ENCODE peak calls at places on chromosomes 13 and 19, in ten cellular contexts. One of them, this sample, is unnamed.

GRCh38 chr19:17090501-17091074 is 15.0 kb downstream of the MYO9B start:
- DNase-seq in breast epithelium: no peak
- DNase-seq in lung: no peak
- DNase-seq in astrocyte of the spinal cord: no peak
- DNase-seq in tibial nerve: no peak
- DNase-seq in AG09319: no peak
- DNase-seq in heart right ventricle: no peak
- DNase-seq in nephron progenitor cell: no peak
- DNase-seq in cardiac muscle cell: peak
- DNase-seq in prostate gland: no peak
- DNase-seq in this sample: no peak

GRCh38 chr19:10773969-10774368 is 56.1 kb downstream of the DNM2 start:
- DNase-seq in breast epithelium: no peak
- DNase-seq in lung: no peak
- DNase-seq in astrocyte of the spinal cord: no peak
- DNase-seq in tibial nerve: no peak
- DNase-seq in AG09319: no peak
- DNase-seq in heart right ventricle: no peak
- DNase-seq in nephron progenitor cell: no peak
- DNase-seq in cardiac muscle cell: no peak
- DNase-seq in prostate gland: no peak
- DNase-seq in this sample: no peak

GRCh38 chr13:72696590-72696989 is 30.8 kb downstream of the MZT1 start:
- DNase-seq in breast epithelium: no peak
- DNase-seq in lung: no peak
- DNase-seq in astrocyte of the spinal cord: peak
- DNase-seq in tibial nerve: no peak
- DNase-seq in AG09319: no peak
- DNase-seq in heart right ventricle: no peak
- DNase-seq in nephron progenitor cell: no peak
- DNase-seq in cardiac muscle cell: peak
- DNase-seq in prostate gland: no peak
- DNase-seq in this sample: no peak

GRCh38 chr19:455031-455705 is 5.7 kb downstream of the SHC2 start:
- DNase-seq in breast epithelium: no peak
- DNase-seq in lung: no peak
- DNase-seq in astrocyte of the spinal cord: no peak
- DNase-seq in tibial nerve: no peak
- DNase-seq in AG09319: no peak
- DNase-seq in heart right ventricle: no peak
- DNase-seq in nephron progenitor cell: no peak
- DNase-seq in cardiac muscle cell: no peak
- DNase-seq in prostate gland: no peak
- DNase-seq in this sample: no peak

GRCh38 chr19:50008532-50008931 is 16.6 kb downstream of the VRK3 start:
- DNase-seq in breast epithelium: no peak
- DNase-seq in lung: no peak
- DNase-seq in astrocyte of the spinal cord: no peak
- DNase-seq in tibial nerve: no peak
- DNase-seq in AG09319: no peak
- DNase-seq in heart right ventricle: no peak
- DNase-seq in nephron progenitor cell: peak
- DNase-seq in cardiac muscle cell: no peak
- DNase-seq in prostate gland: no peak
- DNase-seq in this sample: no peak

GRCh38 chr19:13115936-13116281 is 631 bp downstream of the TRMT1 start:
- DNase-seq in breast epithelium: no peak
- DNase-seq in lung: no peak
- DNase-seq in astrocyte of the spinal cord: no peak
- DNase-seq in tibial nerve: no peak
- DNase-seq in AG09319: no peak
- DNase-seq in heart right ventricle: no peak
- DNase-seq in nephron progenitor cell: peak
- DNase-seq in cardiac muscle cell: no peak
- DNase-seq in prostate gland: no peak
- DNase-seq in this sample: no peak

GRCh38 chr19:11797491-11797890 is 832 bp upstream of the ZNF491 start:
- DNase-seq in breast epithelium: peak
- DNase-seq in lung: peak
- DNase-seq in astrocyte of the spinal cord: peak
- DNase-seq in tibial nerve: peak
- DNase-seq in AG09319: peak
- DNase-seq in heart right ventricle: peak
- DNase-seq in nephron progenitor cell: peak
- DNase-seq in cardiac muscle cell: peak
- DNase-seq in prostate gland: peak
- DNase-seq in this sample: peak

GRCh38 chr19:41734585-41734984 is 20.7 kb upstream of the CEACAM6 start:
- DNase-seq in breast epithelium: no peak
- DNase-seq in lung: peak
- DNase-seq in astrocyte of the spinal cord: no peak
- DNase-seq in tibial nerve: no peak
- DNase-seq in AG09319: no peak
- DNase-seq in heart right ventricle: no peak
- DNase-seq in nephron progenitor cell: no peak
- DNase-seq in cardiac muscle cell: no peak
- DNase-seq in prostate gland: no peak
- DNase-seq in this sample: no peak

GRCh38 chr13:27839809-27840467 is 47.7 kb downstream of the GSX1 start:
- DNase-seq in breast epithelium: no peak
- DNase-seq in lung: no peak
- DNase-seq in astrocyte of the spinal cord: peak
- DNase-seq in tibial nerve: no peak
- DNase-seq in AG09319: no peak
- DNase-seq in heart right ventricle: no peak
- DNase-seq in nephron progenitor cell: no peak
- DNase-seq in cardiac muscle cell: no peak
- DNase-seq in prostate gland: no peak
- DNase-seq in this sample: no peak

GRCh38 chr19:18053571-18054219 is 33.0 kb downstream of the IL12RB1 start:
- DNase-seq in breast epithelium: no peak
- DNase-seq in lung: no peak
- DNase-seq in astrocyte of the spinal cord: no peak
- DNase-seq in tibial nerve: no peak
- DNase-seq in AG09319: peak
- DNase-seq in heart right ventricle: no peak
- DNase-seq in nephron progenitor cell: no peak
- DNase-seq in cardiac muscle cell: peak
- DNase-seq in prostate gland: no peak
- DNase-seq in this sample: no peak

GRCh38 chr19:16814526-16815100 is 14.6 kb upstream of the SIN3B start:
- DNase-seq in breast epithelium: no peak
- DNase-seq in lung: no peak
- DNase-seq in astrocyte of the spinal cord: peak
- DNase-seq in tibial nerve: no peak
- DNase-seq in AG09319: no peak
- DNase-seq in heart right ventricle: no peak
- DNase-seq in nephron progenitor cell: no peak
- DNase-seq in cardiac muscle cell: peak
- DNase-seq in prostate gland: no peak
- DNase-seq in this sample: no peak

GRCh38 chr19:13016628-13017305 is 21.5 kb downstream of the NFIX start:
- DNase-seq in breast epithelium: no peak
- DNase-seq in lung: no peak
- DNase-seq in astrocyte of the spinal cord: no peak
- DNase-seq in tibial nerve: no peak
- DNase-seq in AG09319: no peak
- DNase-seq in heart right ventricle: no peak
- DNase-seq in nephron progenitor cell: no peak
- DNase-seq in cardiac muscle cell: no peak
- DNase-seq in prostate gland: no peak
- DNase-seq in this sample: no peak

GRCh38 chr19:55228015-55228391 is 560 bp downstream of the TMEM86B start:
- DNase-seq in breast epithelium: no peak
- DNase-seq in lung: no peak
- DNase-seq in astrocyte of the spinal cord: no peak
- DNase-seq in tibial nerve: no peak
- DNase-seq in AG09319: no peak
- DNase-seq in heart right ventricle: peak
- DNase-seq in nephron progenitor cell: no peak
- DNase-seq in cardiac muscle cell: no peak
- DNase-seq in prostate gland: no peak
- DNase-seq in this sample: no peak

DNA sequence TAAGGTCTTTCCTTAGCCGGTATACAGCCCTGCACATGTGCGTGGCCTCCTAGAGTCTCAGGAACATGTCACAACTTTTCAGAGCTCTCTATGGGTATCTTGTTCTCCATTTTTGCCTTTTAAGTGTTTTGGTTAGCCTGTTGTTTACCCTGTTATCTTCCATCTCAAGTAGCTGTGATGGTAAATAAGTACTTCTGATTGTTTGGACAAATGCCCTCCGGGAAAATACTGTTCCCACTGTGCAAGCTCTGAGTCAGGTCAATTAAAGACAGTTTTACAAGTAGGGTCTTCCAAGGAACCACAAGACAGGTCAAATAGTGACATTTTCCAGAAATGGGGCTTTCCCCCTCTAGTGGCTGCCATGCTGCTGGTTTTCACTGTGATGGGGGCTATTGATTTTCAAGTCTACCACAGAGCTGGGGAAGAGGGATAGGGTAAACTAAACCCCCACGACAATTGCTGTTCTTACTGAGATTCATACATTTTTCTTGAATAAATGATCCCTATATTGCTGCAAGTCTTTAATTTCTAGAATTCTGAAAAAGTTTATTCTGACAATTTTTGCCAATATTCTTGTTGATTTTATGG is 109.5 kb downstream of the TM9SF2 start:
- DNase-seq in breast epithelium: no peak
- DNase-seq in lung: no peak
- DNase-seq in astrocyte of the spinal cord: no peak
- DNase-seq in tibial nerve: no peak
- DNase-seq in AG09319: no peak
- DNase-seq in heart right ventricle: no peak
- DNase-seq in nephron progenitor cell: no peak
- DNase-seq in cardiac muscle cell: no peak
- DNase-seq in prostate gland: no peak
- DNase-seq in this sample: no peak
- TF ChIP-seq CTCF in breast epithelium: no peak
- TF ChIP-seq CTCF in lung: no peak
- TF ChIP-seq CTCF in astrocyte of the spinal cord: peak
- TF ChIP-seq CTCF in tibial nerve: no peak
- TF ChIP-seq CTCF in AG09319: peak
- TF ChIP-seq CTCF in heart right ventricle: no peak
- TF ChIP-seq CTCF in nephron progenitor cell: no peak
- TF ChIP-seq CTCF in cardiac muscle cell: peak
- TF ChIP-seq CTCF in prostate gland: no peak
- TF ChIP-seq CTCF in this sample: peak

DNA sequence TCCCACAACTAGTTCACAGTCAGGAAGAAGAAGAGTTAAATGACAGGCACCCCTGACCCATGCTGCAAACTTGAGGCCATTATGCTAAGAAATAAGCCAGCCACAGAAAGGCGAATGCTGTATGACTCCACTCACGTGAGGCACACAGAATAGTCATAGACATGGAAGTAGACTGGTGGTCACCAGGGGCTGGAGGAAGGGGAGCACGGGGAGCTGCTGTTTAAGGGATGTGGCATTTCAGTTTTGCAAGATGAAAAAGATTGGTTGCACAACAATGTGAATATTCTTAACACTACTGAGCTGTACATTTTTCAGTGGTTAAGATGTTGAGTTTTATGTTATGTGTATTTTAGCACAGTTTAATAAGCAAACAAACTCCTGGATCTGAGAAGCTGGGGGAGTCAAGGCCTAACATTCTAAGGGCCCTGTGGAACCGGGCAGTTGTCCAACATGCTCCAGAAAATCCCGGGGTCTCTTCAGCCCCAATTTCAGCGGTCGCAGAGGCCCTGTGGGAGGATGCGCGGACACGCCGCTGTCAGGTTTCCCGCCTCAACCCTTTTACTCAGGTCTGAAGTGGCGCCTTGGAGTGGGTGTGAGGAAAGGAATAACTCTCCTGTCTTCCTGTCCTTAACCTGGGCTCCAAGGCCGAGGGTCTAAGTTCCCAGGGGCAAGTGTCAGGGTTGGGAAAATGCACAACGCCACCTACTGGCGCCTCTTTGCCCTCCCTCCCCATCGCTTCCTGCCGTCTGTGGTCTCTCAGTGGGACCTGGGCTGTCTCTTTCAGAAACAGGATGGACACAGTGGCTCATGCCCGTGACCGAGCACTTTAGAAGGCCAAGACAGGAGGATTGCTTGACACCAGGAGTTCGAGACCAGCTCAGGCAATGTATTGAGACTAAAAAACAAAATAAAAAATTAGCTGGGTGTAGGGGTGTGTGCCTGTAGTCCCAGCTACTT is 4.4 kb upstream of the TMEM272 start:
- DNase-seq in breast epithelium: no peak
- DNase-seq in lung: no peak
- DNase-seq in astrocyte of the spinal cord: peak
- DNase-seq in tibial nerve: no peak
- DNase-seq in AG09319: no peak
- DNase-seq in heart right ventricle: no peak
- DNase-seq in nephron progenitor cell: peak
- DNase-seq in cardiac muscle cell: peak
- DNase-seq in prostate gland: no peak
- DNase-seq in this sample: no peak
- TF ChIP-seq CTCF in breast epithelium: no peak
- TF ChIP-seq CTCF in lung: peak
- TF ChIP-seq CTCF in astrocyte of the spinal cord: peak
- TF ChIP-seq CTCF in tibial nerve: no peak
- TF ChIP-seq CTCF in AG09319: peak
- TF ChIP-seq CTCF in heart right ventricle: no peak
- TF ChIP-seq CTCF in nephron progenitor cell: peak
- TF ChIP-seq CTCF in cardiac muscle cell: peak
- TF ChIP-seq CTCF in prostate gland: no peak
- TF ChIP-seq CTCF in this sample: peak

DNA sequence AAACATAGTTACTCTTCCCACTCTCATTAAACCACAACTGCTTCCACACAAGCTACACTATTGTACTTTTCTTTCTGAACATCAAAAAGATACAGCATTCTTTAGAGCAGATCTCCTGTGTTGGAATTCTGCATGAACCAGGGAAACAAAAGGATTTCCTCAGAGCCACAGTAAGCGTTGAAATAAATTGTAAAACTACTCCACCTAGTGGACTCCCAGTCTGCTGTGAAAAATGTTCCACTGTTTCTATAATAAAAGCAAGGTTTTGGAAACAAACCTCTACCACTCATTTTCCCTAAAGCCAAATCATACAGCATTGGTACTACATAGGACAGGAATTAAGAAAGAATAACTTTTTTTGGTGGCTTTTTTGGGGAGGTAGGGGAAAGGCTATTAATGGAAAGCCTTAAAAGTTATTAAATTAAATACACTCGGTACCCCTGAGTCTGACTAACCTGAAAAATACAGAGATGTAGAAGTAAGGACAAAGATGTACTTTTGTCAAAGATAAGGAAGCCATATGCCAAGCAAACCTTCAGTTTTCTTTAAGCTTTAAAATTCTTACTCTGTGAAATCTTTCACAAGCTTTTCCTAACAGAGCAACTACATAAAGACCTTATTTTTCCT is 19.3 kb downstream of the NUFIP1 start:
- DNase-seq in breast epithelium: no peak
- DNase-seq in lung: no peak
- DNase-seq in astrocyte of the spinal cord: peak
- DNase-seq in tibial nerve: peak
- DNase-seq in AG09319: peak
- DNase-seq in heart right ventricle: peak
- DNase-seq in nephron progenitor cell: peak
- DNase-seq in cardiac muscle cell: peak
- DNase-seq in prostate gland: peak
- DNase-seq in this sample: no peak
- TF ChIP-seq CTCF in breast epithelium: peak
- TF ChIP-seq CTCF in lung: peak
- TF ChIP-seq CTCF in astrocyte of the spinal cord: peak
- TF ChIP-seq CTCF in tibial nerve: peak
- TF ChIP-seq CTCF in AG09319: peak
- TF ChIP-seq CTCF in heart right ventricle: peak
- TF ChIP-seq CTCF in nephron progenitor cell: peak
- TF ChIP-seq CTCF in cardiac muscle cell: peak
- TF ChIP-seq CTCF in prostate gland: peak
- TF ChIP-seq CTCF in this sample: peak

GRCh38 chr19:46077815-46078167 is 37.0 kb upstream of the IGFL4 start:
- DNase-seq in breast epithelium: no peak
- DNase-seq in lung: no peak
- DNase-seq in astrocyte of the spinal cord: no peak
- DNase-seq in tibial nerve: no peak
- DNase-seq in AG09319: no peak
- DNase-seq in heart right ventricle: no peak
- DNase-seq in nephron progenitor cell: no peak
- DNase-seq in cardiac muscle cell: no peak
- DNase-seq in prostate gland: no peak
- DNase-seq in this sample: no peak
- TF ChIP-seq CTCF in breast epithelium: no peak
- TF ChIP-seq CTCF in lung: no peak
- TF ChIP-seq CTCF in astrocyte of the spinal cord: no peak
- TF ChIP-seq CTCF in tibial nerve: no peak
- TF ChIP-seq CTCF in AG09319: no peak
- TF ChIP-seq CTCF in heart right ventricle: no peak
- TF ChIP-seq CTCF in nephron progenitor cell: peak
- TF ChIP-seq CTCF in cardiac muscle cell: no peak
- TF ChIP-seq CTCF in prostate gland: no peak
- TF ChIP-seq CTCF in this sample: peak